ENCODE peak calls at places on chromosomes 7 and 10, in seven cellular contexts. K, W, B, Y, E, I and A are unnamed samples.

GRCh38 chr7:152330827-152331226 is 105.0 kb downstream of the KMT2C start:
- DNase-seq in Y (no peak), I (no peak), K (no peak), W (no peak), E (no peak), B (no peak), A (no peak)

GRCh38 chr7:12949060-12950045 is 261.9 kb downstream of the ARL4A start:
- DNase-seq in Y (no peak), W (no peak), B (peak; percentile 28), K (no peak), I (no peak), E (peak; percentile 27), A (peak; percentile 70)

GRCh38 chr7:100109521-100110163 is 8.2 kb downstream of the AP4M1 start:
- DNase-seq in B (no peak), W (no peak), E (no peak), I (no peak), K (no peak), Y (no peak), A (no peak)

GRCh38 chr10:73965890-73966768 is 31.8 kb upstream of the VCL start:
- DNase-seq in K (no peak), W (peak; percentile 86), B (peak; percentile 97), E (peak; percentile 100), I (peak; percentile 73), Y (peak; percentile 81), A (peak; percentile 99)

GRCh38 chr10:75276029-75276872 is 40.5 kb upstream of the COMTD1 start:
- DNase-seq in W (no peak), Y (peak; percentile 71), I (peak; percentile 68), B (no peak), E (no peak), K (no peak), A (no peak)

GRCh38 chr10:24448351-24449009 is 239.5 kb downstream of the KIAA1217 start:
- DNase-seq in Y (no peak), I (no peak), B (peak; percentile 52), E (peak; percentile 46), K (no peak), W (no peak), A (no peak)

GRCh38 chr7:74312418-74313021 is 23.3 kb downstream of the CLIP2 start:
- DNase-seq in B (peak; percentile 99), I (peak; percentile 58), Y (no peak), E (no peak), K (no peak), W (peak; percentile 67), A (no peak)

GRCh38 chr7:128929201-128929808 is 8.4 kb upstream of the IRF5 start:
- DNase-seq in B (no peak), I (peak; percentile 39), W (no peak), K (no peak), E (no peak), Y (no peak), A (no peak)

GRCh38 chr7:31825576-31825975 is 138.6 kb downstream of the PPP1R17 start:
- DNase-seq in Y (no peak), I (no peak), E (no peak), B (no peak), W (no peak), K (no peak), A (no peak)

GRCh38 chr7:152850420-152850819 is 90.9 kb downstream of the ACTR3B start:
- DNase-seq in K (no peak), W (no peak), I (no peak), Y (no peak), B (no peak), E (no peak), A (no peak)

GRCh38 chr7:138097064-138097741 is 20.9 kb downstream of the AKR1D1 start:
- DNase-seq in E (peak; percentile 41), W (no peak), B (peak; percentile 51), Y (peak; percentile 23), I (no peak), K (no peak), A (peak; percentile 24)

GRCh38 chr7:28806841-28807240 is 151.3 kb downstream of the TRIL start:
- DNase-seq in I (no peak), W (no peak), B (peak; percentile 38), Y (no peak), K (no peak), E (no peak), A (no peak)

GRCh38 chr7:137951700-137952099 is 50.2 kb downstream of the CREB3L2 start:
- DNase-seq in I (no peak), W (no peak), B (no peak), E (no peak), Y (no peak), K (no peak), A (no peak)

GRCh38 chr10:103663802-103664201 is 170.3 kb downstream of the NEURL1 start:
- DNase-seq in B (no peak), W (no peak), Y (no peak), K (no peak), I (no peak), E (no peak), A (no peak)

GRCh38 chr10:45373003-45373782 is 823 bp upstream of the ALOX5 start:
- DNase-seq in I (peak; percentile 74), Y (no peak), W (peak; percentile 47), E (no peak), B (no peak), K (peak; percentile 43), A (peak; percentile 12)

GRCh38 chr10:11326919-11327318 is 284.5 kb downstream of the USP6NL start:
- DNase-seq in K (no peak), B (no peak), W (no peak), I (no peak), Y (no peak), E (no peak), A (no peak)

GRCh38 chr10:130648807-130649206 is 512.6 kb downstream of the GLRX3 start:
- DNase-seq in E (no peak), K (no peak), B (no peak), I (no peak), Y (no peak), W (no peak), A (no peak)

GRCh38 chr10:21363753-21364104 is 161.8 kb downstream of the SKIDA1 start:
- DNase-seq in B (peak; percentile 74), W (no peak), Y (no peak), E (peak; percentile 18), K (no peak), I (no peak), A (no peak)

GRCh38 chr7:130141161-130141857 is 63.9 kb downstream of the TMEM209 start:
- DNase-seq in E (peak; percentile 55), W (peak; percentile 90), Y (peak; percentile 87), I (peak; percentile 95), K (peak; percentile 64), B (peak; percentile 42), A (no peak)

GRCh38 chr7:22338875-22339274 is 18.1 kb downstream of the RAPGEF5 start:
- DNase-seq in E (no peak), B (no peak), W (no peak), K (no peak), Y (no peak), I (no peak), A (no peak)

GRCh38 chr7:20831976-20832375 is 45.3 kb upstream of the SP8 start:
- DNase-seq in W (no peak), K (no peak), E (no peak), Y (no peak), B (no peak), I (peak; percentile 54), A (no peak)

GRCh38 chr10:24894728-24895127 is 57.7 kb downstream of the PRTFDC1 start:
- DNase-seq in K (no peak), I (no peak), E (no peak), B (no peak), W (no peak), Y (no peak), A (no peak)

GRCh38 chr7:150514748-150515222 is at the start of gene GIMAP7:
- DNase-seq in K (no peak), Y (peak; percentile 46), W (no peak), E (no peak), I (no peak), B (no peak), A (no peak)

GRCh38 chr10:86757110-86757790 is 831 bp downstream of the BMPR1A start:
- DNase-seq in E (peak; percentile 84), W (peak; percentile 54), I (peak; percentile 66), Y (peak; percentile 49), B (peak; percentile 45), K (no peak), A (peak; percentile 65)

GRCh38 chr10:131911451-131911850 is 10.6 kb downstream of the PPP2R2D start:
- DNase-seq in Y (no peak), W (no peak), B (no peak), E (no peak), I (no peak), K (no peak), A (no peak)

GRCh38 chr7:112550468-112551060 is 69.8 kb downstream of the LSMEM1 start:
- DNase-seq in I (peak; percentile 55), K (peak; percentile 16), E (peak; percentile 62), B (peak; percentile 80), Y (peak; percentile 55), W (peak; percentile 45), A (peak; percentile 23)

GRCh38 chr10:111298031-111298430 is 221.2 kb downstream of the ADRA2A start:
- DNase-seq in I (no peak), B (no peak), W (no peak), K (no peak), Y (no peak), E (peak; percentile 60), A (no peak)

GRCh38 chr10:120979435-120980315 is 128.5 kb downstream of the WDR11 start:
- DNase-seq in W (peak; percentile 65), Y (peak; percentile 82), K (no peak), E (peak; percentile 14), I (peak; percentile 84), B (peak; percentile 72), A (peak; percentile 76)

GRCh38 chr7:118029881-118030422 is 154.0 kb upstream of the LSM8 start:
- DNase-seq in I (no peak), W (no peak), E (no peak), K (no peak), Y (no peak), B (no peak), A (no peak)

GRCh38 chr10:9621216-9621615 is 1396.5 kb upstream of the CELF2 start:
- DNase-seq in I (no peak), W (no peak), K (no peak), Y (no peak), E (peak; percentile 49), B (no peak), A (no peak)

GRCh38 chr7:122340427-122340826 is 35.9 kb upstream of the FEZF1 start:
- DNase-seq in Y (no peak), B (no peak), W (no peak), K (no peak), I (no peak), E (no peak), A (no peak)

GRCh38 chr7:43834463-43835251 is 34.7 kb downstream of the MRPS24 start:
- DNase-seq in E (peak; percentile 57), B (peak; percentile 36), W (no peak), Y (no peak), K (no peak), I (no peak), A (peak; percentile 86)

GRCh38 chr7:1749864-1750466 is 79.9 kb downstream of the ELFN1 start:
- DNase-seq in Y (no peak), E (no peak), B (no peak), K (no peak), W (no peak), I (peak; percentile 66), A (peak; percentile 44)

GRCh38 chr10:58107506-58107905 is 160.2 kb downstream of the IPMK start:
- DNase-seq in K (no peak), E (peak; percentile 45), B (peak; percentile 85), W (no peak), Y (no peak), I (no peak), A (no peak)

GRCh38 chr10:80498833-80499671 is 38.6 kb upstream of the SH2D4B start:
- DNase-seq in Y (peak; percentile 86), I (peak; percentile 67), K (no peak), B (peak; percentile 98), E (peak; percentile 98), W (peak; percentile 94), A (peak; percentile 91)

GRCh38 chr7:121480058-121480457 is 84.0 kb upstream of the FAM3C start:
- DNase-seq in B (no peak), K (no peak), I (no peak), Y (no peak), W (no peak), E (no peak), A (no peak)

GRCh38 chr10:124138195-124138882 is 44.9 kb upstream of the CHST15 start:
- DNase-seq in Y (no peak), E (peak; percentile 51), I (no peak), W (no peak), B (no peak), K (no peak), A (no peak)